ENCODE peak calls at places on chromosomes 13 and 19, in six cellular contexts. E is bronchial epithelial cell, X is MM.1S, O is HFF-Myc, M is choroid plexus epithelial cell, H is tibial artery. F is an unnamed sample.

GRCh38 chr13:106284358-106284757 is 251.1 kb downstream of the EFNB2 start:
- DNase-seq in O (no peak), E (peak; percentile 89), M (peak; percentile 40), H (no peak), X (no peak), F (no peak)

GRCh38 chr13:51770160-51770559 is 33.8 kb downstream of the DHRS12 start:
- DNase-seq in O (no peak), X (no peak), M (no peak), H (no peak), E (no peak), F (no peak)

GRCh38 chr13:60645552-60646138 is 248.6 kb downstream of the TDRD3 start:
- DNase-seq in E (no peak), M (no peak), H (no peak), O (no peak), X (no peak), F (no peak)

GRCh38 chr13:99124046-99124400 is 76.6 kb upstream of the UBAC2 start:
- DNase-seq in M (no peak), X (no peak), H (no peak), O (no peak), E (no peak), F (no peak)

GRCh38 chr13:106468207-106468606 is 67.3 kb downstream of the EFNB2 start:
- DNase-seq in O (no peak), X (no peak), E (no peak), H (no peak), M (no peak), F (no peak)

GRCh38 chr19:27974082-27974513 is 1238.9 kb downstream of the UQCRFS1 start:
- DNase-seq in H (no peak), O (no peak), X (peak; percentile 62), M (peak; percentile 58), E (peak; percentile 0), F (no peak)

GRCh38 chr13:46530084-46530935 is 22.7 kb upstream of the LRCH1 start:
- DNase-seq in E (peak; percentile 33), O (no peak), H (no peak), X (no peak), M (peak; percentile 27), F (no peak)

GRCh38 chr13:96768524-96768923 is 225.8 kb downstream of the OXGR1 start:
- DNase-seq in H (no peak), X (no peak), M (peak; percentile 7), O (no peak), E (no peak), F (no peak)

GRCh38 chr13:52921194-52921593 is 72.8 kb upstream of the PCDH8 start:
- DNase-seq in M (no peak), H (peak; percentile 40), X (peak; percentile 49), O (no peak), E (no peak), F (no peak)

GRCh38 chr13:73235385-73235784 is 176.6 kb downstream of the KLF5 start:
- DNase-seq in X (no peak), O (no peak), H (no peak), E (no peak), M (no peak), F (no peak)

GRCh38 chr13:24280722-24281121 is 28.7 kb upstream of the C1QTNF9 start:
- DNase-seq in O (no peak), M (no peak), H (no peak), X (no peak), E (no peak), F (no peak)

GRCh38 chr19:8526345-8527062 is 12.5 kb upstream of the ZNF414 start:
- DNase-seq in X (peak; percentile 73), M (peak; percentile 93), H (peak; percentile 87), E (peak; percentile 72), O (peak; percentile 63), F (peak; percentile 78)

GRCh38 chr13:47004022-47004421 is 107.2 kb upstream of the HTR2A start:
- DNase-seq in X (no peak), M (peak; percentile 47), H (no peak), O (no peak), E (no peak), F (no peak)

GRCh38 chr13:105918842-105919741 is 616.4 kb downstream of the EFNB2 start:
- DNase-seq in H (no peak), O (peak; percentile 32), M (peak; percentile 75), E (peak; percentile 92), X (peak; percentile 71), F (no peak)

GRCh38 chr13:70473912-70474311 is 365.7 kb upstream of the KLHL1 start:
- DNase-seq in X (no peak), O (no peak), M (no peak), E (no peak), H (no peak), F (no peak)

GRCh38 chr19:18856385-18857126 is 24.8 kb downstream of the UPF1 start:
- DNase-seq in X (no peak), E (no peak), M (peak; percentile 76), O (no peak), H (no peak), F (no peak)

DNA sequence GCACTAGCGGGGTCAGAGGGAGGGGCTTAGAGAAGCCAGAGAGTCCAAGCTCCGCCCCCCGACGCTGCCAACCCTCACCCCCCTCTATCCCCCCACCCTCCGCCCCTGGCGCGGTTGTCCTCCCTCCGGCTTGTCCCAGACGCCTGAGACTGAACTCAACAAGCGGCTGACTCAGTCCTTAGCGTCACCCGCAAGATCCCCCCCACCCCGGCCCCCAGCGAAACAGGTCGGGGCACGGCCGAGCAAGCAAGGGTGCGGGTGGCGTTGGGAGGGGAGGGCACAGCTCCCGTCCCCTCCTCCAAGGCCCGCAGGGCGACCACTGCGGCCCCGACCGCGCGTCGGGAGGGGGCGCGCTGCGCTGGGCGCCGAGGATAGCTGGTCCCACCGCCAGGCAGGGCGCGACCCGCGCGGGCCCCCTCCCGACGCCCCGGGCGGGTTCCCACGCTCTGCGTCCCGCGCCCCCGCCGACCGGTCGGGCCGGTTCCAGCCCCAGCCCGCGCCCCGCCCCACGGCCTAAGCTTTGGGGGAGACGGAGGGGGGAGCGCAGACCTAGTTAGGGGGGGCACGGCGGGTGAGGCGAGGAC is 5.3 kb downstream of the NOTCH3 start:
- DNase-seq in H (peak; percentile 74), M (peak; percentile 39), E (peak; percentile 84), X (no peak), O (no peak), F (no peak)
- TF ChIP-seq CTCF in H (peak; percentile 13), M (no peak), E (peak; percentile 36), X (no peak), O (no peak), F (peak; percentile 14)

GRCh38 chr19:10422846-10423245 is 2.5 kb downstream of the PDE4A start:
- DNase-seq in X (no peak), M (no peak), O (no peak), E (no peak), H (no peak), F (no peak)

GRCh38 chr19:10420444-10421239 is at the start of gene PDE4A:
- DNase-seq in M (peak; percentile 60), X (peak; percentile 78), H (no peak), E (no peak), O (no peak), F (no peak)

GRCh38 chr19:10421240-10421948 is 1.1 kb downstream of the PDE4A start:
- DNase-seq in O (no peak), M (no peak), E (no peak), H (no peak), X (no peak), F (no peak)

GRCh38 chr19:10424011-10424637 is 3.8 kb downstream of the PDE4A start:
- DNase-seq in O (no peak), H (peak; percentile 75), M (peak; percentile 70), X (peak; percentile 61), E (peak; percentile 40), F (no peak)

DNA sequence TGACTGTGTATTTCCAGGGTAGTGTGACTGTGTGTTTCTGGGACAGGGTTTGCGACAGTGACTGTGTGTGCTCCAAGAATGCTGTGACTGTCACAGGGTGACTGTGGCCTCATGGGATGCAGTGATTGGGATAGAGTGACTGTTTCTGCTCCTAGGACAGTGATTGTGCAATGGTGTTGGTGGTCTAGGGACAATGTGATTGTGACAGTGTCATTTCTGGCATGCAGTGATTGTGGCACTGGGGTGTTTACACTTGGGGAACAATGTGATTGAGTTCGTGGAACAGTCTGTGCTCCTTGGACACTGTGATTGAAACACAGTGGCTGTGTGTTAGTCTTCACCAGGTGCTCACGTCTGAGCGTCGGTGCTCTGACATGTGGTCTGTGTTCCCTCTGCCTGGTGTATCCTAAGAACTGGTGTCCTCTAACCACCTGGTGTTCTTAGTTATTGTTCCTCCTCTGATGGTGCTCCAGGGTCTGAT is 1.7 kb downstream of the PDE4A start:
- DNase-seq in E (no peak), H (no peak), M (no peak), X (no peak), O (no peak), F (no peak)
- H3K4me3 ChIP-seq in E (no peak overlapping the region), H (no peak overlapping the region), M (peak overlapping the region; percentile 5), X (peak overlapping the region; percentile 81), O (peak overlapping the region; percentile 97), F (no peak overlapping the region)

GRCh38 chr19:31354316-31354715 is 5.1 kb upstream of the TSHZ3 start:
- DNase-seq in X (no peak), O (no peak), E (no peak), M (no peak), H (no peak), F (no peak)

GRCh38 chr19:31354919-31355318 is 5.7 kb upstream of the TSHZ3 start:
- DNase-seq in M (no peak), X (no peak), H (no peak), E (no peak), O (no peak), F (no peak)

GRCh38 chr19:31357315-31357673 is 8.1 kb upstream of the TSHZ3 start:
- DNase-seq in H (no peak), E (no peak), X (no peak), O (no peak), M (no peak), F (no peak)

GRCh38 chr19:31355330-31356289 is 6.4 kb upstream of the TSHZ3 start:
- DNase-seq in O (no peak), E (no peak), M (no peak), X (no peak), H (no peak), F (no peak)

GRCh38 chr19:31356587-31357314 is 7.5 kb upstream of the TSHZ3 start:
- DNase-seq in M (no peak), X (no peak), H (no peak), E (no peak), O (no peak), F (no peak)
- TF ChIP-seq CTCF in M (peak; percentile 37), X (no peak), H (no peak), E (peak; percentile 73), O (no peak), F (no peak)

DNA sequence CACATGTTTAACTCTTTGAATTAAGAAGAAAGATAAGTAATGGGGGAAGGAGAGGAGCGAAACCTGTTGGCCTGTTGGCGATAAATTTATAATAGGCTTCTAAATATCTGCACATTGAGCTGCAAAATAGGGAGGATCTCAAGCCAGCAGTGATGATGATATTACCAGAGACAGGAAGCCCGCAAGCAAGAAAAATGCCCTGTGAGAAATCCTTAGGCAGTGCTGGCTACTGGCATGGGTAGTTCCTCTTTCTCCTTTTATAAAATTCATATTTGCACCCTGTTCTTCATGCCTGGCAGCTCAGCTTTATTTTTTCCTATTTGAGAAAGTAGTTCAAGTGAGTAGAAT is 858 bp upstream of the USP12 start:
- DNase-seq in H (no peak), E (no peak), M (peak; percentile 58), O (no peak), X (no peak), F (no peak)
- H3K4me3 ChIP-seq in H (peak overlapping the region; percentile 72), E (peak overlapping the region; percentile 58), M (peak overlapping the region; percentile 76), O (peak overlapping the region; percentile 49), X (peak overlapping the region; percentile 68), F (peak overlapping the region; percentile 68)